ENCODE peak calls at places on chromosome 6, in five cellular contexts. R is A549, G is right lobe of liver, U is stomach, Y is esophagus squamous epithelium. X is an unnamed sample.

GRCh38 chr6:166361080-166361429 is 18.7 kb upstream of the SFT2D1 start:
- DNase-seq in Y (no peak), R (no peak), G (peak; percentile 83), U (no peak), X (no peak)

GRCh38 chr6:116872771-116873170 is 4.3 kb upstream of the RFX6 start:
- DNase-seq in G (no peak), U (no peak), R (no peak), Y (no peak), X (no peak)

GRCh38 chr6:46949662-46950280 is 28.0 kb upstream of the ADGRF5 start:
- DNase-seq in U (no peak), G (peak; percentile 21), Y (no peak), R (peak; percentile 17), X (no peak)

GRCh38 chr6:84539122-84539856 is 225.1 kb downstream of the TBX18 start:
- DNase-seq in G (no peak), R (no peak), Y (no peak), U (no peak), X (no peak)

GRCh38 chr6:157770946-157771345 is 52.1 kb upstream of the SNX9 start:
- DNase-seq in Y (no peak), R (no peak), U (no peak), G (no peak), X (no peak)

GRCh38 chr6:89360415-89360999 is 8.0 kb upstream of the UBE2J1 start:
- DNase-seq in Y (no peak), R (no peak), G (no peak), U (no peak), X (no peak)

GRCh38 chr6:37354526-37355384 is 972 bp downstream of the RNF8 start:
- DNase-seq in R (no peak), G (peak; percentile 37), U (peak; percentile 36), Y (no peak), X (no peak)

GRCh38 chr6:29014729-29015608 is 9.9 kb upstream of the ZNF311 start:
- DNase-seq in G (no peak), Y (no peak), U (no peak), R (no peak), X (no peak)

GRCh38 chr6:88301888-88302768 is 136.0 kb upstream of the CNR1 start:
- DNase-seq in G (peak; percentile 67), Y (no peak), U (no peak), R (no peak), X (no peak)

GRCh38 chr6:22886881-22887581 is 317.7 kb downstream of the HDGFL1 start:
- DNase-seq in R (no peak), Y (no peak), U (no peak), G (no peak), X (no peak)

GRCh38 chr6:159989882-159990480 is 21.1 kb downstream of the IGF2R start:
- DNase-seq in U (no peak), R (no peak), Y (no peak), G (no peak), X (no peak)

GRCh38 chr6:106731144-106731842 is 101.9 kb downstream of the QRSL1 start:
- DNase-seq in U (peak; percentile 70), R (peak; percentile 64), G (peak; percentile 75), Y (no peak), X (no peak)

GRCh38 chr6:52726741-52727535 is 36.3 kb downstream of the GSTA2 start:
- DNase-seq in G (no peak), Y (no peak), U (no peak), R (no peak), X (peak; percentile 58)

GRCh38 chr6:83615025-83615999 is 93.6 kb downstream of the SNAP91 start:
- DNase-seq in G (no peak), Y (no peak), U (no peak), R (peak; percentile 36), X (no peak)

GRCh38 chr6:25942561-25943147 is 12.2 kb upstream of the SLC17A2 start:
- DNase-seq in Y (no peak), G (no peak), R (peak; percentile 64), U (no peak), X (no peak)

GRCh38 chr6:25968769-25969168 is 6.2 kb downstream of the TRIM38 start:
- DNase-seq in R (no peak), U (no peak), Y (no peak), G (no peak), X (no peak)

GRCh38 chr6:69894578-69895347 is 28.4 kb downstream of the COL19A1 start:
- DNase-seq in G (no peak), Y (no peak), U (no peak), R (no peak), X (no peak)

GRCh38 chr6:42929928-42930360 is 664 bp downstream of the CNPY3 start:
- DNase-seq in R (no peak), U (peak; percentile 32), G (no peak), Y (peak; percentile 23), X (no peak)

GRCh38 chr6:137867685-137868509 is 838 bp downstream of the TNFAIP3 start:
- DNase-seq in G (peak; percentile 48), R (no peak), U (peak; percentile 45), Y (no peak), X (no peak)

GRCh38 chr6:142913036-142913510 is 31.9 kb downstream of the HIVEP2 start:
- DNase-seq in Y (no peak), G (no peak), U (no peak), R (no peak), X (no peak)

GRCh38 chr6:136405410-136406029 is 115.9 kb upstream of the BCLAF1 start:
- DNase-seq in R (no peak), U (no peak), G (no peak), Y (no peak), X (no peak)

GRCh38 chr6:72956272-72956671 is 269.0 kb downstream of the KHDC1L start:
- DNase-seq in G (no peak), U (no peak), Y (no peak), R (no peak), X (no peak)
- TF ChIP-seq POLR2A in G (no peak), U (no peak), Y (no peak), R (no peak), X (no peak)

DNA sequence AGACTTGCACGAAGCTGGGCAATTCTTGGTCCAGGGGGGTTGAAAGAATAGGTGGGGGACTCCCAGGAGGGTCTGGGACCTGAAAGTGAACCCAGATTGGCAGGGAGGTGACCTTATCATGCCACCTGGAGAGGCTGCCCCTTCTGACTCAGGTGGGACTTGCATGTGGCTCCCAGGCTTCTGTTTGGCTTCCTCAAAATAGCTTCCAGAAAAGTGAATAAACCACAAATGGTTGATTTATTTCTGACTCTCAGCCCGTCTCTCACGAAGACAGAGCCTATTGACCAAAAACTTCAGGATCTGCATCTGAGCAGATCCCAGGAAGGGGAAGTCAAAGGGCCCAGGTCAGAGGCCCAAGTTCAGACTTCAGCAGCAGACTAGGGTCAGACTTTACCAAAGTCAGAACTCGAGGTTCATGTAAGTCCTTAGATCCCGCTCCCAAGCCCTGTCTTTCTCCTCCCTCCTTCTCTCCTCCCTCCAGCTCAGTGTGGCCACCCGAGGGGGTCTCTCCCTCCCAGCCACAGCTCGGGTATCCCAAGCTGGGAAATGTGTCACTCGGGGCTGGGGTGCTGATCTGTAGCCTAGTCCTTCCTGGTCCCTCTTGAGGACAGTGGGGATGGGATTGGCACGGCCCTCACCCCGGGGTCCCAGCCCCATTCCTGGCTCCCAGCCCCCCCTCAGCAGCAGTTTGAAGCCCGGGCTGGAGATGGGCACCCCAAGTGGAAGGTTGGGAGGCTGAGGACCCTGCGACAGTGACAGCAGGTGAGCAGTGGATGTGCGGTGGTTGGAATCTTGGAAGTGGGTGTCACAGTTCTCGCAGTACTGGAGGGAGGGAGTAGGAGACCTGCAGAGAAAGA is 1.5 kb upstream of the C6orf47 start:
- DNase-seq in G (no peak), Y (no peak), U (no peak), R (no peak), X (no peak)
- TF ChIP-seq POLR2A in G (no peak), Y (no peak), U (no peak), R (no peak), X (no peak)

GRCh38 chr6:41071501-41071922 is 644 bp downstream of the OARD1 start:
- DNase-seq in Y (no peak), G (peak; percentile 86), U (no peak), R (no peak), X (no peak)

GRCh38 chr6:41073203-41073967 is 611 bp downstream of the NFYA start:
- DNase-seq in Y (peak; percentile 45), U (peak; percentile 93), G (peak; percentile 90), R (peak; percentile 71), X (no peak)

GRCh38 chr6:41072836-41073202 is at the start of gene NFYA:
- DNase-seq in Y (peak; percentile 100), U (peak; percentile 100), G (peak; percentile 100), R (no peak), X (peak; percentile 99)

GRCh38 chr6:41073968-41074691 is 1.4 kb downstream of the NFYA start:
- DNase-seq in G (no peak), R (no peak), U (no peak), Y (no peak), X (no peak)

GRCh38 chr6:41071923-41072835 is at the start of gene OARD1:
- DNase-seq in R (peak; percentile 98), Y (peak; percentile 99), U (peak; percentile 99), G (peak; percentile 99), X (peak; percentile 100)
- TF ChIP-seq POLR2A in R (peak; percentile 4), Y (peak; percentile 79), U (peak; percentile 49), G (peak; percentile 72), X (no peak)

DNA sequence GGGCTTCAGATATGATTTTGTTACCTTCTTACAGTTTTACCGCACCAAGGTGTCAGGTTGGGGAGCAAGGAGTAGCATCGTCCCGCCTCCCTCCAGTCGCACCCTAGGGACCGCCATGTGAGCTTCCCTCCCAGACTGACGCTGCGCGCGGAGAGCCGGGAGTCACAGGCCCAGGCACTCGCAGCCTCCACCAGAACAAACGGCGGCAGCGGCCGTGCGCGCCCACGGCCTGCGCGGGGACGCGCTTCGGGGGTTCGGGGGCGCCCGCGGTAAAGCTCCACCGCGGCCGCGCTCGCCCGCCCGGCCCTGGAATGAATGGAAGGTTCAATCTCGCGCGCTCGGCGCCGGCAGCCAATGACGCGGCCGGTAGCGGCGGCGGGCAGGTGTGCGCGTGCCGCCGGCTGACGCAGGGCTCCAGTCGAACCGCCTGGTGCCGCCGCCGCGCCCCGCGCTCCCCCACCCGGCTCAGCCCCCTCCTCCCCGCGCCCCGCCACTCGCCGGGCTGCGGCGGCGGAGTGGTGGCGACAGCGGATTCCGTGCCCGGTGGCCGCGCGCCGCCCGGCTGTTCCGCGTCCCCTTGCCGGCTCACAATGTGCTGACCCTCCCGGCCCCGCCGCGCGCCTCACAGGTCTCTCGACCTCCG is 16.5 kb upstream of the LIN28B start:
- DNase-seq in U (no peak), R (no peak), Y (no peak), G (no peak), X (no peak)
- TF ChIP-seq POLR2A in U (no peak), R (no peak), Y (no peak), G (no peak), X (no peak)

DNA sequence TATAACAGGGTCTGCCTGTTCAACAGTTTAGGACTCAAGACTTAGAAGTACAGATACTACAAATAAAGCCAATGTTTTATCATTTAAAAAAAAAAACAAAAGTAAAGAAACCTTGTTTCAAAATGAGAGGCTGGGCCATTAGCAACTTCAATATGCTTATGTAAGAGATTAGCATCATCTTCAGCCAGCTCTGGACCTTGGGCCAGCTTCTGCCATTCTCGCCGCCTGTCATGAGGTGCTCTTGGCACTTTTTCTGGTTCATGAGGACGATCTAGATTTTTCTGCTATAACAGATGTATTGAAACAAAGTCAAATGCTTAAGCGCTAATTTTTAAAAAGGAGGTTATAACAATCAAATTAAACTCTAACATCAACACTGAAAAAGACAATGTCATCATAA is 74.2 kb downstream of the WASF1 start:
- DNase-seq in Y (no peak), G (no peak), R (no peak), U (no peak), X (no peak)
- TF ChIP-seq POLR2A in Y (no peak), G (no peak), R (no peak), U (no peak), X (no peak)